ENCODE peak calls at places on chromosomes 6 and 20, in nine cellular contexts. R is HS-27A; U is NCI-H2171 treated with DMSO at 0.1 percent for 48 hours; T is stimulated activated CD4-positive, alpha-beta T cell treated with anti-CD3 and anti-CD28 coated beads, TNF-alpha, amount 100 ng/mL, for 48 hours; K is activated CD4-positive, alpha-beta T cell treated with anti-CD3 and anti-CD28 coated beads, Interleukin-2, amount 50 U/mL, for 1 hour; P is cardiac fibroblast; Z is GDM1; V is brain pericyte; B is T-cell. F is an unnamed sample.

GRCh38 chr20:44805991-44806729 is 4.2 kb downstream of the RIMS4 start:
- DNase-seq in R (peak; percentile 50), U (peak; percentile 44), T (no peak), K (no peak), P (peak; percentile 12), Z (no peak), V (no peak), B (no peak), F (peak; percentile 80)

GRCh38 chr20:11114382-11114781 is 440.6 kb upstream of the JAG1 start:
- DNase-seq in R (no peak), U (no peak), T (no peak), K (no peak), P (no peak), Z (no peak), V (no peak), B (no peak), F (no peak)

GRCh38 chr20:46293084-46293483 is 15.2 kb downstream of the CDH22 start:
- DNase-seq in R (peak; percentile 12), U (no peak), T (no peak), K (no peak), P (peak; percentile 63), Z (no peak), V (no peak), B (no peak), F (no peak)

GRCh38 chr20:32532246-32532645 is 52.9 kb downstream of the NOL4L start:
- DNase-seq in R (no peak), U (no peak), T (no peak), K (no peak), P (no peak), Z (no peak), V (no peak), B (no peak), F (no peak)

GRCh38 chr20:445514-446336 is 16.6 kb downstream of the TBC1D20 start:
- DNase-seq in R (no peak), U (no peak), T (no peak), K (no peak), P (no peak), Z (no peak), V (no peak), B (no peak), F (peak; percentile 52)

GRCh38 chr6:43506667-43507471 is 3.3 kb downstream of the LRRC73 start:
- DNase-seq in R (peak; percentile 66), U (peak; percentile 76), T (peak; percentile 77), K (peak; percentile 76), P (peak; percentile 91), Z (peak; percentile 69), V (peak; percentile 57), B (peak; percentile 73), F (peak; percentile 81)

GRCh38 chr6:125952764-125953501 is 3.6 kb upstream of the HINT3 start:
- DNase-seq in R (no peak), U (peak; percentile 11), T (peak; percentile 7), K (no peak), P (peak; percentile 47), Z (no peak), V (no peak), B (no peak), F (no peak)

GRCh38 chr6:39653631-39654030 is 71.6 kb downstream of the KIF6 start:
- DNase-seq in R (no peak), U (no peak), T (no peak), K (no peak), P (no peak), Z (no peak), V (no peak), B (no peak), F (no peak)

GRCh38 chr6:21754891-21755290 is 161.3 kb downstream of the SOX4 start:
- DNase-seq in R (no peak), U (no peak), T (no peak), K (no peak), P (peak; percentile 89), Z (no peak), V (no peak), B (no peak), F (no peak)

GRCh38 chr6:131744888-131745287 is 34.1 kb upstream of the CTAGE9 start:
- DNase-seq in R (no peak), U (no peak), T (no peak), K (no peak), P (no peak), Z (no peak), V (no peak), B (no peak), F (no peak)

GRCh38 chr6:166466178-166467122 is 83.7 kb upstream of the MPC1 start:
- DNase-seq in R (peak; percentile 71), U (no peak), T (no peak), K (no peak), P (peak; percentile 92), Z (no peak), V (no peak), B (no peak), F (peak; percentile 56)

GRCh38 chr6:158468666-158469065 is 91.2 kb upstream of the TMEM181 start:
- DNase-seq in R (no peak), U (no peak), T (no peak), K (no peak), P (peak; percentile 21), Z (no peak), V (no peak), B (no peak), F (no peak)

GRCh38 chr6:105087571-105088211 is 92.1 kb downstream of the POPDC3 start:
- DNase-seq in R (no peak), U (peak; percentile 80), T (peak; percentile 8), K (peak; percentile 2), P (peak; percentile 77), Z (peak; percentile 19), V (no peak), B (peak; percentile 11), F (no peak)

GRCh38 chr6:37492236-37493046 is 7.3 kb downstream of the CCDC167 start:
- DNase-seq in R (no peak), U (peak; percentile 88), T (no peak), K (no peak), P (no peak), Z (no peak), V (no peak), B (no peak), F (no peak)

GRCh38 chr6:88473622-88474021 is 307.5 kb upstream of the CNR1 start:
- DNase-seq in R (no peak), U (no peak), T (no peak), K (no peak), P (no peak), Z (no peak), V (no peak), B (no peak), F (no peak)

GRCh38 chr6:89818977-89819335 is 638 bp downstream of the MDN1 start:
- DNase-seq in R (no peak), U (peak; percentile 60), T (no peak), K (peak; percentile 16), P (peak; percentile 46), Z (no peak), V (no peak), B (no peak), F (peak; percentile 34)

GRCh38 chr6:3916211-3916610 is 67.0 kb downstream of the FAM50B start:
- DNase-seq in R (no peak), U (no peak), T (no peak), K (no peak), P (peak; percentile 29), Z (no peak), V (no peak), B (no peak), F (no peak)

GRCh38 chr20:26208296-26209091 is 511.8 kb upstream of the ZNF337 start:
- DNase-seq in R (no peak), U (no peak), T (no peak), K (peak; percentile 63), P (no peak), Z (no peak), V (no peak), B (peak; percentile 49), F (peak; percentile 56)

GRCh38 chr20:21505810-21506530 is 7.9 kb downstream of the NKX2-2 start:
- DNase-seq in R (no peak), U (peak; percentile 85), T (peak; percentile 67), K (peak; percentile 67), P (peak; percentile 55), Z (peak; percentile 32), V (no peak), B (peak; percentile 54), F (no peak)

GRCh38 chr20:50731930-50732690 is 730 bp downstream of the PARD6B start:
- DNase-seq in R (no peak), U (peak; percentile 21), T (no peak), K (no peak), P (no peak), Z (no peak), V (no peak), B (no peak), F (no peak)

GRCh38 chr6:53815381-53816119 is 20.7 kb downstream of the LRRC1 start:
- DNase-seq in R (no peak), U (no peak), T (no peak), K (no peak), P (peak; percentile 46), Z (no peak), V (no peak), B (no peak), F (no peak)

GRCh38 chr20:10935658-10936057 is 261.9 kb upstream of the JAG1 start:
- DNase-seq in R (no peak), U (no peak), T (no peak), K (no peak), P (peak; percentile 22), Z (no peak), V (no peak), B (no peak), F (no peak)

GRCh38 chr6:87483929-87484328 is 11.2 kb downstream of the SLC35A1 start:
- DNase-seq in R (no peak), U (no peak), T (no peak), K (no peak), P (peak; percentile 38), Z (no peak), V (no peak), B (no peak), F (no peak)

GRCh38 chr6:41528409-41528963 is 17.7 kb upstream of the FOXP4 start:
- DNase-seq in R (no peak), U (no peak), T (no peak), K (no peak), P (no peak), Z (no peak), V (no peak), B (no peak), F (no peak)

GRCh38 chr6:35782424-35782823 is 1.6 kb downstream of the CLPSL1 start:
- DNase-seq in R (no peak), U (no peak), T (no peak), K (no peak), P (no peak), Z (no peak), V (no peak), B (no peak), F (no peak)

GRCh38 chr20:18288748-18289705 is 700 bp downstream of the ZNF133 start:
- DNase-seq in R (no peak), U (no peak), T (no peak), K (no peak), P (peak; percentile 38), Z (no peak), V (no peak), B (no peak), F (peak; percentile 30)

GRCh38 chr6:39440039-39440426 is 117.5 kb upstream of the KCNK16 start:
- DNase-seq in R (no peak), U (no peak), T (no peak), K (no peak), P (peak; percentile 57), Z (no peak), V (no peak), B (no peak), F (peak; percentile 15)

GRCh38 chr6:142534484-142534883 is 232.7 kb downstream of the ADGRG6 start:
- DNase-seq in R (no peak), U (no peak), T (no peak), K (no peak), P (no peak), Z (no peak), V (no peak), B (no peak), F (no peak)

GRCh38 chr6:144219056-144219685 is 66.0 kb upstream of the UTRN start:
- DNase-seq in R (no peak), U (peak; percentile 32), T (no peak), K (no peak), P (peak; percentile 75), Z (no peak), V (no peak), B (no peak), F (no peak)

GRCh38 chr6:85670573-85670972 is 27.9 kb upstream of the SYNCRIP start:
- DNase-seq in R (no peak), U (no peak), T (no peak), K (no peak), P (peak; percentile 73), Z (no peak), V (no peak), B (no peak), F (no peak)

GRCh38 chr6:158991017-158991723 is 8.8 kb downstream of the RSPH3 start:
- DNase-seq in R (no peak), U (no peak), T (no peak), K (no peak), P (peak; percentile 38), Z (no peak), V (no peak), B (no peak), F (no peak)